ENCODE peak calls at places on chromosomes 7 and 10, in five cellular contexts. One of them, this sample, is unnamed.

GRCh38 chr10:44051584-44052385 is 333.1 kb downstream of the CXCL12 start:
- DNase-seq in EL: peak; percentile 75
- DNase-seq in NCI-H345: no peak
- DNase-seq in midbrain: no peak
- DNase-seq in HuH-7: no peak
- DNase-seq in this sample: peak; percentile 69

GRCh38 chr10:132572545-132572937 is 35.0 kb downstream of the INPP5A start:
- DNase-seq in EL: no peak
- DNase-seq in midbrain: no peak
- DNase-seq in NCI-H345: no peak
- DNase-seq in HuH-7: no peak
- DNase-seq in this sample: peak; percentile 37

GRCh38 chr10:12348341-12348869 is 942 bp upstream of the CAMK1D start:
- DNase-seq in midbrain: no peak
- DNase-seq in EL: no peak
- DNase-seq in HuH-7: no peak
- DNase-seq in NCI-H345: no peak
- DNase-seq in this sample: no peak

GRCh38 chr10:126012485-126012884 is 116.1 kb downstream of the FANK1 start:
- DNase-seq in NCI-H345: no peak
- DNase-seq in EL: peak; percentile 16
- DNase-seq in HuH-7: no peak
- DNase-seq in midbrain: no peak
- DNase-seq in this sample: peak; percentile 61

GRCh38 chr7:7736671-7737070 is 18.3 kb upstream of the RPA3 start:
- DNase-seq in EL: no peak
- DNase-seq in midbrain: no peak
- DNase-seq in NCI-H345: no peak
- DNase-seq in HuH-7: no peak
- DNase-seq in this sample: no peak

GRCh38 chr7:30470783-30471182 is 7.8 kb downstream of the NOD1 start:
- DNase-seq in EL: peak; percentile 69
- DNase-seq in NCI-H345: peak; percentile 53
- DNase-seq in midbrain: no peak
- DNase-seq in HuH-7: no peak
- DNase-seq in this sample: peak; percentile 16

GRCh38 chr7:50068026-50068425 is 25.0 kb downstream of the ZPBP start:
- DNase-seq in midbrain: no peak
- DNase-seq in HuH-7: no peak
- DNase-seq in EL: peak; percentile 1
- DNase-seq in NCI-H345: peak; percentile 78
- DNase-seq in this sample: peak; percentile 49

GRCh38 chr7:47453093-47454056 is 128.5 kb downstream of the TNS3 start:
- DNase-seq in midbrain: peak; percentile 53
- DNase-seq in HuH-7: no peak
- DNase-seq in NCI-H345: peak; percentile 38
- DNase-seq in EL: peak; percentile 97
- DNase-seq in this sample: peak; percentile 93

GRCh38 chr7:23347007-23347681 is 48.0 kb downstream of the MALSU1 start:
- DNase-seq in EL: peak; percentile 30
- DNase-seq in NCI-H345: no peak
- DNase-seq in midbrain: no peak
- DNase-seq in HuH-7: no peak
- DNase-seq in this sample: peak; percentile 24

GRCh38 chr10:70835895-70836294 is 20.1 kb downstream of the SGPL1 start:
- DNase-seq in HuH-7: no peak
- DNase-seq in NCI-H345: no peak
- DNase-seq in EL: peak; percentile 59
- DNase-seq in midbrain: no peak
- DNase-seq in this sample: no peak

GRCh38 chr7:33892945-33893344 is 12.4 kb upstream of the BMPER start:
- DNase-seq in midbrain: no peak
- DNase-seq in HuH-7: no peak
- DNase-seq in EL: no peak
- DNase-seq in NCI-H345: no peak
- DNase-seq in this sample: no peak

GRCh38 chr7:20952891-20953290 is 166.2 kb upstream of the SP8 start:
- DNase-seq in NCI-H345: no peak
- DNase-seq in EL: no peak
- DNase-seq in midbrain: no peak
- DNase-seq in HuH-7: no peak
- DNase-seq in this sample: no peak

GRCh38 chr10:93458821-93459257 is 23.3 kb downstream of the MYOF start:
- DNase-seq in EL: peak; percentile 100
- DNase-seq in HuH-7: no peak
- DNase-seq in midbrain: no peak
- DNase-seq in NCI-H345: no peak
- DNase-seq in this sample: peak; percentile 96

GRCh38 chr10:35949820-35950219 is 307.7 kb upstream of the FZD8 start:
- DNase-seq in HuH-7: no peak
- DNase-seq in midbrain: no peak
- DNase-seq in NCI-H345: no peak
- DNase-seq in EL: no peak
- DNase-seq in this sample: no peak

GRCh38 chr10:131556897-131557500 is 245.5 kb upstream of the TCERG1L start:
- DNase-seq in midbrain: no peak
- DNase-seq in HuH-7: no peak
- DNase-seq in EL: no peak
- DNase-seq in NCI-H345: peak; percentile 55
- DNase-seq in this sample: no peak

GRCh38 chr7:130995252-130996081 is 261.5 kb upstream of the KLF14 start:
- DNase-seq in EL: no peak
- DNase-seq in HuH-7: no peak
- DNase-seq in midbrain: no peak
- DNase-seq in NCI-H345: no peak
- DNase-seq in this sample: no peak

GRCh38 chr7:42233166-42233565 is 3.8 kb downstream of the GLI3 start:
- DNase-seq in EL: peak; percentile 39
- DNase-seq in HuH-7: no peak
- DNase-seq in midbrain: no peak
- DNase-seq in NCI-H345: no peak
- DNase-seq in this sample: peak; percentile 31

GRCh38 chr10:94137747-94138146 is 144.0 kb downstream of the PLCE1 start:
- DNase-seq in NCI-H345: no peak
- DNase-seq in midbrain: no peak
- DNase-seq in HuH-7: no peak
- DNase-seq in EL: peak; percentile 4
- DNase-seq in this sample: no peak

GRCh38 chr7:142334236-142334635 is 76.4 kb upstream of the PRSS58 start:
- DNase-seq in NCI-H345: no peak
- DNase-seq in HuH-7: no peak
- DNase-seq in midbrain: peak; percentile 58
- DNase-seq in EL: no peak
- DNase-seq in this sample: no peak

GRCh38 chr7:128728608-128729007 is 10.6 kb upstream of the CALU start:
- DNase-seq in HuH-7: no peak
- DNase-seq in NCI-H345: no peak
- DNase-seq in midbrain: no peak
- DNase-seq in EL: peak; percentile 74
- DNase-seq in this sample: peak; percentile 62

GRCh38 chr10:120212275-120212674 is 244.8 kb upstream of the PLPP4 start:
- DNase-seq in NCI-H345: no peak
- DNase-seq in midbrain: no peak
- DNase-seq in EL: no peak
- DNase-seq in HuH-7: no peak
- DNase-seq in this sample: no peak

GRCh38 chr10:12741255-12741915 is 260.1 kb downstream of the CCDC3 start:
- DNase-seq in HuH-7: no peak
- DNase-seq in NCI-H345: no peak
- DNase-seq in midbrain: peak; percentile 8
- DNase-seq in EL: no peak
- DNase-seq in this sample: no peak

GRCh38 chr7:28708033-28708451 is 250.1 kb downstream of the TRIL start:
- DNase-seq in midbrain: no peak
- DNase-seq in EL: peak; percentile 15
- DNase-seq in HuH-7: no peak
- DNase-seq in NCI-H345: no peak
- DNase-seq in this sample: no peak

GRCh38 chr7:3138206-3138605 is 94.5 kb upstream of the CARD11 start:
- DNase-seq in EL: no peak
- DNase-seq in NCI-H345: no peak
- DNase-seq in HuH-7: no peak
- DNase-seq in midbrain: no peak
- DNase-seq in this sample: no peak

GRCh38 chr7:157466473-157467261 is 129.9 kb downstream of the DNAJB6 start:
- DNase-seq in EL: no peak
- DNase-seq in HuH-7: peak; percentile 57
- DNase-seq in midbrain: no peak
- DNase-seq in NCI-H345: no peak
- DNase-seq in this sample: no peak

GRCh38 chr10:124641282-124642075 is 102.7 kb downstream of the FAM53B start:
- DNase-seq in EL: peak; percentile 36
- DNase-seq in NCI-H345: no peak
- DNase-seq in HuH-7: no peak
- DNase-seq in midbrain: no peak
- DNase-seq in this sample: no peak

GRCh38 chr7:43511029-43511428 is 71.9 kb upstream of the STK17A start:
- DNase-seq in NCI-H345: no peak
- DNase-seq in midbrain: no peak
- DNase-seq in HuH-7: peak; percentile 17
- DNase-seq in EL: no peak
- DNase-seq in this sample: peak; percentile 15

GRCh38 chr10:85602306-85602705 is 764.3 kb downstream of the GRID1 start:
- DNase-seq in HuH-7: no peak
- DNase-seq in midbrain: no peak
- DNase-seq in NCI-H345: no peak
- DNase-seq in EL: no peak
- DNase-seq in this sample: no peak

GRCh38 chr10:99579971-99580370 is 40.3 kb downstream of the SLC25A28 start:
- DNase-seq in EL: peak; percentile 18
- DNase-seq in midbrain: no peak
- DNase-seq in HuH-7: no peak
- DNase-seq in NCI-H345: no peak
- DNase-seq in this sample: peak; percentile 5

GRCh38 chr10:131730771-131731497 is 169.9 kb upstream of the PPP2R2D start:
- DNase-seq in EL: no peak
- DNase-seq in HuH-7: no peak
- DNase-seq in NCI-H345: no peak
- DNase-seq in midbrain: no peak
- DNase-seq in this sample: no peak

GRCh38 chr10:116287906-116288501 is 15.0 kb upstream of the GFRA1 start:
- DNase-seq in HuH-7: no peak
- DNase-seq in EL: peak; percentile 67
- DNase-seq in midbrain: peak; percentile 55
- DNase-seq in NCI-H345: peak; percentile 53
- DNase-seq in this sample: peak; percentile 40

GRCh38 chr10:122481296-122482056 is 20.1 kb downstream of the HTRA1 start:
- DNase-seq in midbrain: no peak
- DNase-seq in HuH-7: no peak
- DNase-seq in EL: no peak
- DNase-seq in NCI-H345: no peak
- DNase-seq in this sample: no peak

GRCh38 chr7:42907316-42907715 is 4.6 kb downstream of the C7orf25 start:
- DNase-seq in HuH-7: no peak
- DNase-seq in midbrain: no peak
- DNase-seq in EL: peak; percentile 50
- DNase-seq in NCI-H345: no peak
- DNase-seq in this sample: no peak

This sample was measured in PC-3.